ENCODE peak calls at places on chromosome 19, in four cellular contexts. One of them, this sample, is unnamed.

GRCh38 chr19:54164369-54165068 is 5.0 kb upstream of the LENG1 start:
- DNase-seq in SK-N-SH: no peak
- DNase-seq in A549: peak; percentile 77
- DNase-seq in HepG2: no peak
- DNase-seq in this sample: no peak

GRCh38 chr19:4678881-4679379 is 8.8 kb upstream of the MYDGF start:
- DNase-seq in SK-N-SH: peak; percentile 81
- DNase-seq in A549: no peak
- DNase-seq in HepG2: no peak
- DNase-seq in this sample: no peak

GRCh38 chr19:51099070-51099382 is 9.2 kb downstream of the CTU1 start:
- DNase-seq in SK-N-SH: no peak
- DNase-seq in A549: no peak
- DNase-seq in HepG2: no peak
- DNase-seq in this sample: no peak

GRCh38 chr19:36668646-36669045 is 2.0 kb upstream of the ZNF461 start:
- DNase-seq in SK-N-SH: no peak
- DNase-seq in A549: no peak
- DNase-seq in HepG2: no peak
- DNase-seq in this sample: no peak

GRCh38 chr19:6674868-6675305 is 4.9 kb upstream of the TNFSF14 start:
- DNase-seq in SK-N-SH: no peak
- DNase-seq in A549: peak; percentile 33
- DNase-seq in HepG2: no peak
- DNase-seq in this sample: peak; percentile 87

GRCh38 chr19:44050740-44051653 is 839 bp upstream of the ZNF223 start:
- DNase-seq in SK-N-SH: no peak
- DNase-seq in A549: no peak
- DNase-seq in HepG2: no peak
- DNase-seq in this sample: no peak

GRCh38 chr19:38063921-38064320 is 156.9 kb downstream of the SIPA1L3 start:
- DNase-seq in SK-N-SH: no peak
- DNase-seq in A549: no peak
- DNase-seq in HepG2: no peak
- DNase-seq in this sample: no peak

GRCh38 chr19:7923295-7924191 is 2.4 kb downstream of the CTXN1 start:
- DNase-seq in SK-N-SH: no peak
- DNase-seq in A549: no peak
- DNase-seq in HepG2: no peak
- DNase-seq in this sample: no peak

GRCh38 chr19:50602496-50602895 is 34.3 kb upstream of the LRRC4B start:
- DNase-seq in SK-N-SH: no peak
- DNase-seq in A549: no peak
- DNase-seq in HepG2: no peak
- DNase-seq in this sample: no peak

DNA sequence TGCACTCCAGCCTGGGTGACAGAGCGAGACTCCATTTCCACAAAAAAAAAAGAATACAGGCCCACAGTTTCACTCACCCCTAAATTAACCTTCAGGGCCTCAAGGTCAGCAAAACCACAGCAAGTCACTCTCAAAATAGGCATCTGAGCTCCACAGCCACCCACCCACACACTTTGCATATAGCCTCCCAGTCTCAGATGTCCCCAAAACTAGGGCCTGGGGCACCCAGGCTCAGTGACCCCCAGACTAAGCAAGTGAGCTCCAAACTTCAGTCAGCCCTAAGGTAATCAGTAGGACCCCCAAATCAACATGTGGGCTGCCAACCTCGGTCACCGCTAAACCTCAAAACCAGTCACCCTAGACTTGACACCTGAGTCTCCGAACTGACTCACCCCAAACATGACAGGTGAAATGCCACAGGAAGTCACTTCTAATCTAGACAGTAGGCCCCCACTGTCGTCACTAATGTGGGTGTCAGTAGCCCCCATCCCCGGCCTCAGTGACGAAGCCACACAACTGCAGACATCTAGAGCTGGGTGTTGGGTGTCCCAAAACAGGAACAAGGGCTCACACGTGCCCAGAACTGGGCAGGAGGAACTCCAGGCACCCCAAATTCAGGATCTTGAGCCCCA is 13.9 kb downstream of the RABAC1 start:
- DNase-seq in SK-N-SH: no peak
- DNase-seq in A549: no peak
- DNase-seq in HepG2: no peak
- DNase-seq in this sample: peak; percentile 94
- TF ChIP-seq PBX3 in SK-N-SH: no peak
- TF ChIP-seq PBX3 in A549: no peak
- TF ChIP-seq PBX3 in HepG2: no peak
- TF ChIP-seq PBX3 in this sample: peak; percentile 37

GRCh38 chr19:33301900-33302174 is 497 bp downstream of the CEBPA start:
- DNase-seq in SK-N-SH: no peak
- DNase-seq in A549: no peak
- DNase-seq in HepG2: no peak
- DNase-seq in this sample: no peak

GRCh38 chr19:33303791-33304759 is 1.7 kb upstream of the CEBPA start:
- DNase-seq in SK-N-SH: no peak
- DNase-seq in A549: no peak
- DNase-seq in HepG2: no peak
- DNase-seq in this sample: no peak

GRCh38 chr19:33302175-33302973 is at the start of gene CEBPA:
- DNase-seq in SK-N-SH: peak; percentile 96
- DNase-seq in A549: peak; percentile 95
- DNase-seq in HepG2: peak; percentile 78
- DNase-seq in this sample: no peak

GRCh38 chr19:33304760-33305647 is 2.7 kb upstream of the CEBPA start:
- DNase-seq in SK-N-SH: no peak
- DNase-seq in A549: no peak
- DNase-seq in HepG2: peak; percentile 56
- DNase-seq in this sample: no peak

GRCh38 chr19:33302974-33303790 is 848 bp upstream of the CEBPA start:
- DNase-seq in SK-N-SH: peak; percentile 88
- DNase-seq in A549: peak; percentile 66
- DNase-seq in HepG2: no peak
- DNase-seq in this sample: no peak
- TF ChIP-seq PBX3 in SK-N-SH: no peak
- TF ChIP-seq PBX3 in A549: no peak
- TF ChIP-seq PBX3 in HepG2: no peak
- TF ChIP-seq PBX3 in this sample: no peak

GRCh38 chr19:32662186-32662585 is 12.8 kb downstream of the ANKRD27 start:
- DNase-seq in SK-N-SH: no peak
- DNase-seq in A549: no peak
- DNase-seq in HepG2: no peak
- DNase-seq in this sample: no peak
- TF ChIP-seq PBX3 in SK-N-SH: no peak
- TF ChIP-seq PBX3 in A549: no peak
- TF ChIP-seq PBX3 in HepG2: no peak
- TF ChIP-seq PBX3 in this sample: no peak

GRCh38 chr19:16465239-16465638 is 6.5 kb downstream of the EPS15L1 start:
- DNase-seq in SK-N-SH: no peak
- DNase-seq in A549: no peak
- DNase-seq in HepG2: no peak
- DNase-seq in this sample: no peak
- TF ChIP-seq PBX3 in SK-N-SH: no peak
- TF ChIP-seq PBX3 in A549: no peak
- TF ChIP-seq PBX3 in HepG2: no peak
- TF ChIP-seq PBX3 in this sample: no peak